ENCODE peak calls at places on chromosomes 13 and 19, in nine cellular contexts. One of them, this sample, is unnamed.
A peak's percentile ranks its signal among the peaks of the same experiment; 100 is the strongest.

GRCh38 chr19:14138576-14139265 is 2.3 kb upstream of the ASF1B start:
- DNase-seq in HT1080: no peak
- DNase-seq in EH: peak; percentile 73
- DNase-seq in AG08395: no peak
- DNase-seq in gastrocnemius medialis: no peak
- DNase-seq in fibroblast of villous mesenchyme: peak; percentile 62
- DNase-seq in lower lobe of right lung: no peak
- DNase-seq in left colon: no peak
- DNase-seq in H4: no peak
- DNase-seq in this sample: no peak

GRCh38 chr13:29800687-29801086 is 49.7 kb downstream of the UBL3 start:
- DNase-seq in gastrocnemius medialis: no peak
- DNase-seq in AG08395: no peak
- DNase-seq in H4: no peak
- DNase-seq in left colon: no peak
- DNase-seq in HT1080: no peak
- DNase-seq in fibroblast of villous mesenchyme: no peak
- DNase-seq in lower lobe of right lung: no peak
- DNase-seq in EH: no peak
- DNase-seq in this sample: no peak

GRCh38 chr19:55441319-55441691 is 1.8 kb downstream of the SHISA7 start:
- DNase-seq in AG08395: no peak
- DNase-seq in fibroblast of villous mesenchyme: no peak
- DNase-seq in gastrocnemius medialis: no peak
- DNase-seq in HT1080: no peak
- DNase-seq in H4: no peak
- DNase-seq in left colon: no peak
- DNase-seq in EH: no peak
- DNase-seq in lower lobe of right lung: no peak
- DNase-seq in this sample: no peak

GRCh38 chr13:24043590-24044350 is 116.8 kb upstream of the SPATA13 start:
- DNase-seq in H4: no peak
- DNase-seq in gastrocnemius medialis: no peak
- DNase-seq in lower lobe of right lung: no peak
- DNase-seq in fibroblast of villous mesenchyme: no peak
- DNase-seq in EH: peak; percentile 23
- DNase-seq in left colon: no peak
- DNase-seq in HT1080: no peak
- DNase-seq in AG08395: no peak
- DNase-seq in this sample: no peak

GRCh38 chr13:29754486-29754806 is 96.0 kb downstream of the UBL3 start:
- DNase-seq in lower lobe of right lung: no peak
- DNase-seq in AG08395: peak; percentile 19
- DNase-seq in left colon: no peak
- DNase-seq in fibroblast of villous mesenchyme: peak; percentile 48
- DNase-seq in HT1080: peak; percentile 42
- DNase-seq in gastrocnemius medialis: no peak
- DNase-seq in EH: peak; percentile 60
- DNase-seq in H4: peak; percentile 77
- DNase-seq in this sample: no peak

GRCh38 chr19:29878973-29879654 is 62.9 kb upstream of the URI1 start:
- DNase-seq in gastrocnemius medialis: peak; percentile 73
- DNase-seq in H4: peak; percentile 98
- DNase-seq in EH: peak; percentile 61
- DNase-seq in lower lobe of right lung: no peak
- DNase-seq in fibroblast of villous mesenchyme: no peak
- DNase-seq in HT1080: peak; percentile 88
- DNase-seq in left colon: no peak
- DNase-seq in AG08395: peak; percentile 93
- DNase-seq in this sample: peak; percentile 61

GRCh38 chr19:2711175-2711936 is 8.9 kb upstream of the GNG7 start:
- DNase-seq in fibroblast of villous mesenchyme: peak; percentile 77
- DNase-seq in EH: peak; percentile 60
- DNase-seq in H4: peak; percentile 43
- DNase-seq in left colon: no peak
- DNase-seq in gastrocnemius medialis: no peak
- DNase-seq in lower lobe of right lung: no peak
- DNase-seq in HT1080: peak; percentile 43
- DNase-seq in AG08395: peak; percentile 49
- DNase-seq in this sample: no peak

GRCh38 chr19:29671393-29672076 is 6.3 kb downstream of the PLEKHF1 start:
- DNase-seq in lower lobe of right lung: peak; percentile 78
- DNase-seq in AG08395: no peak
- DNase-seq in EH: no peak
- DNase-seq in gastrocnemius medialis: peak; percentile 86
- DNase-seq in left colon: peak; percentile 59
- DNase-seq in H4: no peak
- DNase-seq in HT1080: peak; percentile 75
- DNase-seq in fibroblast of villous mesenchyme: no peak
- DNase-seq in this sample: peak; percentile 84

GRCh38 chr13:113863511-113864302 is at the start of gene GAS6:
- DNase-seq in lower lobe of right lung: peak; percentile 64
- DNase-seq in H4: no peak
- DNase-seq in EH: peak; percentile 60
- DNase-seq in left colon: peak; percentile 81
- DNase-seq in HT1080: no peak
- DNase-seq in gastrocnemius medialis: peak; percentile 62
- DNase-seq in AG08395: peak; percentile 84
- DNase-seq in fibroblast of villous mesenchyme: peak; percentile 54
- DNase-seq in this sample: peak; percentile 87

GRCh38 chr13:40206241-40207109 is 460.0 kb downstream of the FOXO1 start:
- DNase-seq in fibroblast of villous mesenchyme: no peak
- DNase-seq in H4: no peak
- DNase-seq in HT1080: peak; percentile 44
- DNase-seq in EH: no peak
- DNase-seq in AG08395: no peak
- DNase-seq in gastrocnemius medialis: no peak
- DNase-seq in lower lobe of right lung: no peak
- DNase-seq in left colon: no peak
- DNase-seq in this sample: no peak

GRCh38 chr13:59016250-59016649 is 1147.5 kb downstream of the DIAPH3 start:
- DNase-seq in H4: no peak
- DNase-seq in HT1080: peak; percentile 17
- DNase-seq in EH: no peak
- DNase-seq in fibroblast of villous mesenchyme: no peak
- DNase-seq in lower lobe of right lung: no peak
- DNase-seq in AG08395: no peak
- DNase-seq in gastrocnemius medialis: no peak
- DNase-seq in left colon: no peak
- DNase-seq in this sample: no peak

GRCh38 chr19:48614436-48615144 is at the start of gene FAM83E:
- DNase-seq in fibroblast of villous mesenchyme: no peak
- DNase-seq in EH: no peak
- DNase-seq in left colon: peak; percentile 95
- DNase-seq in H4: no peak
- DNase-seq in lower lobe of right lung: peak; percentile 92
- DNase-seq in HT1080: no peak
- DNase-seq in AG08395: no peak
- DNase-seq in gastrocnemius medialis: no peak
- DNase-seq in this sample: no peak